ENCODE peak calls at places on chromosome 17, in seven cellular contexts. S is GM12891, L is SK-N-SH, Z is HepG2, O is GM12892, Y is GM12878, H is K562. C is an unnamed sample.
A peak's percentile ranks its signal among the peaks of the same experiment; 100 is the strongest.

GRCh38 chr17:68908045-68908444 is 47.1 kb downstream of the ABCA8 start:
- DNase-seq in S (no peak), L (no peak), Z (peak; percentile 79), O (no peak), Y (peak; percentile 41), H (no peak), C (no peak)

GRCh38 chr17:12545877-12546513 is 119.7 kb upstream of the MYOCD start:
- DNase-seq in S (peak; percentile 25), L (peak; percentile 45), Z (peak; percentile 41), O (peak; percentile 13), Y (no peak), H (peak; percentile 15), C (peak; percentile 61)

GRCh38 chr17:50979524-50979927 is 113.4 kb upstream of the TOB1 start:
- DNase-seq in S (no peak), L (no peak), Z (peak; percentile 74), O (no peak), Y (no peak), H (peak; percentile 17), C (no peak)

GRCh38 chr17:17570207-17570797 is 21.2 kb downstream of the PEMT start:
- DNase-seq in S (no peak), L (peak; percentile 84), Z (peak; percentile 55), O (no peak), Y (no peak), H (no peak), C (no peak)

GRCh38 chr17:63930951-63931575 is 1.1 kb downstream of the CD79B start:
- DNase-seq in S (peak; percentile 66), L (peak; percentile 50), Z (no peak), O (peak; percentile 86), Y (no peak), H (peak; percentile 82), C (peak; percentile 75)

GRCh38 chr17:40015005-40015997 is at the start of gene CSF3:
- DNase-seq in S (no peak), L (peak; percentile 19), Z (peak; percentile 51), O (no peak), Y (no peak), H (no peak), C (no peak)

GRCh38 chr17:1298616-1299015 is 19.2 kb downstream of the TRARG1 start:
- DNase-seq in S (no peak), L (no peak), Z (no peak), O (no peak), Y (no peak), H (peak; percentile 42), C (peak; percentile 33)

GRCh38 chr17:9212376-9213310 is 191.3 kb downstream of the NTN1 start:
- DNase-seq in S (no peak), L (no peak), Z (no peak), O (no peak), Y (no peak), H (no peak), C (no peak)

GRCh38 chr17:46009681-46010596 is 10.9 kb downstream of the STH start:
- DNase-seq in S (no peak), L (no peak), Z (no peak), O (no peak), Y (no peak), H (no peak), C (no peak)

GRCh38 chr17:19456016-19456927 is 45.2 kb downstream of the RNF112 start:
- DNase-seq in S (no peak), L (no peak), Z (no peak), O (no peak), Y (no peak), H (no peak), C (no peak)

GRCh38 chr17:11996722-11997146 is 541 bp downstream of the ZNF18 start:
- DNase-seq in S (peak; percentile 29), L (no peak), Z (peak; percentile 39), O (no peak), Y (peak; percentile 24), H (no peak), C (peak; percentile 19)

GRCh38 chr17:58383892-58384462 is 32.0 kb upstream of the SUPT4H1 start:
- DNase-seq in S (no peak), L (no peak), Z (peak; percentile 94), O (no peak), Y (no peak), H (no peak), C (peak; percentile 32)

GRCh38 chr17:4234406-4234805 is 29.4 kb downstream of the ANKFY1 start:
- DNase-seq in S (no peak), L (no peak), Z (no peak), O (no peak), Y (no peak), H (no peak), C (no peak)

GRCh38 chr17:27502526-27503324 is 46.5 kb downstream of the KSR1 start:
- DNase-seq in S (no peak), L (no peak), Z (no peak), O (no peak), Y (no peak), H (no peak), C (no peak)

GRCh38 chr17:1154704-1155103 is 25.1 kb downstream of the ABR start:
- DNase-seq in S (no peak), L (peak; percentile 54), Z (no peak), O (no peak), Y (no peak), H (no peak), C (no peak)

GRCh38 chr17:740240-741055 is 8.1 kb downstream of the TLCD3A start:
- DNase-seq in S (peak; percentile 52), L (no peak), Z (no peak), O (peak; percentile 49), Y (peak; percentile 66), H (no peak), C (no peak)

DNA sequence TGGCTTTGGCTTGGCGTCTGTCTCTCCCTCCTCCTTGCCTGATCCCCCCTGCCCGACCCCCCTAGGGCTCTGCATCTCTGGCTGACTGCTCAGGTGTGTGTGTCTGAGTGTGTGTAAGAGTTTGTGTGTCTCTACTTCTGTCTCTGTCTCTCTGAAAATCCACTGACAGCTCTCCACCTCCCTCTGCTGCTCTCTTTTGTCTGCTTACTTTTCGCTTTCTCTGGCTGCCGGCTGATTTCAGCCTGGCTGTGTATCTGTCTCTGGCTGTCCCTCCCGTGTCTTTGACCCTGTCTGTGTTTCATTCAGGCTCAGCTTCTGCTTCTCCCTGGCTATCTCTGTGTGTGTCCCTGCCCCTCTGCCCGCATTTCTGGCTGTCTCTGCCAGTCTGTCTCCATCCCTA is 3.8 kb upstream of the SPEM1 start:
- DNase-seq in S (no peak), L (no peak), Z (no peak), O (no peak), Y (no peak), H (no peak), C (no peak)
- TF ChIP-seq TAF1 in S (no peak), L (no peak), Z (no peak), O (no peak), Y (no peak), H (no peak), C (no peak)

DNA sequence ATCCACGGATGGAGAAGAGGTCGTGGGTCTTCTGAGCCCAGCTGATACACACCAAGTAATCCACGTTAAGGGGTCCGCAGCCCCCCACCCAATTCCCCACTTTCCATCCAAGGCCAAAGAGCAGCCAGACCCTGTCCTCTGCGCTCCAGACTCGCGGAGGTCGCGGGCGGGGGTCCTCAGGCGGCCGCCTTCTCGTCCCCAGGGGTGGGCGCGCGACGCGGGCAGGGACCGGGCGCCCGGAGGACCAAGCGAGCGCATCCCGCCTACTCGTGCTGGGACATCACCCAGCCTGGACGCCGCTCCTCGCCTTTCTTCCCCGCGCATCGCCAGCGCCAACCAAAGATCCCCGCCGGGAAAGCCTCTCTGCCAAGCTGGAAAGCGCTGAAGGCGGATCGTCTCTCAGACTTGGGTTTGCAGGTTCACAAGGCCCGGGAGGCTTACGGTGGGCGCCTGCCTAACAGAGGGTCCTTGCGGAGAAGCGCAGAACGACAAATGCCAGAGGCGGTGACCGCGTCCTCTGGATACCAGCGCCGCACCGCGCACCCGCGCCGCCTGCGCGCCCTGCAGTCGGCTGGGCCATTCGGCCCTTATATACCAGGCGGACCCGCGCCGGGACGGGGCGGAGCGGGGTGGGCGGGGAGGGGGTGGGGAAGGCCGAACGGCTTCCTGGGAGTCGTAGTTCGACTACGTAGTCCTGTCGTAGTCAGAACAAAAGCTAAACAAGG is 471.6 kb downstream of the SOX9 start:
- DNase-seq in S (peak; percentile 56), L (peak; percentile 99), Z (peak; percentile 78), O (peak; percentile 52), Y (no peak), H (peak; percentile 56), C (peak; percentile 90)
- TF ChIP-seq TAF1 in S (no peak), L (peak; percentile 85), Z (peak; percentile 98), O (no peak), Y (no peak), H (no peak), C (peak; percentile 87)

DNA sequence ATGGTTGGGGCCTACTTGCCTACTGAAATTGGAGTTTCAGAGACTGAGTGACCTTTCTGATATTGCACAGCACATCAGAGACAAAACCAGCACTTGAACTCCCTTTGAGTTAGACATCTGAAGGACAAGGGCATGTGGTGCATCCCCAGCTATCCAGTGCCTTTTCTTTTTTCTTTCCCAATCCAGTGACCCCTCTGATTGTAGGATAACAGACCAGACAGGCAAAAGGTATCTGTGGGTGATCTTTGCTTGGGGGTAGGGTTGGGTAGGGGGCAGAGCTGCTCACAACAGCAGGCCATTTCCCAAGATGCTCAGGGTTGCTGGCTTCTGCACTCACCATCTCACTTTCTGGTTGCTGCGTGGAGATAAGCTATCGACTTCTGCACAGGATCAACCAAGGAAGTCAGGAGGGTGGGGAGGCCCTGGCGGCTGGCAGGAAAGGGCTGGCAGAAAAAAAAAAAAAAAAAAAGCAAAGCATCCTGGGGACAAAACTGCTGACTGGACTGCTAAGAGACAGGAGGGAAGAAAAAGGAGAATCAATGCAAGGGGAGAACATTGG is 42.2 kb downstream of the HOXB1 start:
- DNase-seq in S (no peak), L (no peak), Z (no peak), O (no peak), Y (no peak), H (peak; percentile 84), C (no peak)
- TF ChIP-seq TAF1 in S (no peak), L (no peak), Z (no peak), O (no peak), Y (no peak), H (no peak), C (no peak)

GRCh38 chr17:54738496-54738895 is 162.2 kb upstream of the TOM1L1 start:
- DNase-seq in S (no peak), L (no peak), Z (no peak), O (no peak), Y (no peak), H (no peak), C (no peak)

DNA sequence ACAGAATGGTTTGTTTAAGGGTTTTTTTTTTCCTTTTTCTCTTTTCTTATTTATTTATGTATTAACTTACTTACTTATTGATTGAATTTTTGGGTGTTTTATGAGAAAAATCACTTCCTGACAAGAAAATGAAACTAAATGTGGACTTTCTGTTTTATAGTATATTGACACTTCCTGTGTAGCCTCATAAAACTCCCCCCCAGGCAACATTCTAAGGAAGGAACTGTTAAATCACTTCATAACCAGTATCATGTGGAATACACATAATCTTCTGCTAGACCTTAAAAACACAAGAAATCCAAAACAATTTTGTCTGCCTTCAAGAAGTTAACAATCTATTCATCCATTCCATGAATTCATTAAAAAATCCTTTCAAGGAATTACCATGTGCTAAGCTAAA is 164.1 kb upstream of the TOM1L1 start:
- DNase-seq in S (no peak), L (no peak), Z (no peak), O (no peak), Y (no peak), H (no peak), C (no peak)
- TF ChIP-seq TAF1 in S (no peak), L (no peak), Z (no peak), O (no peak), Y (no peak), H (no peak), C (no peak)

DNA sequence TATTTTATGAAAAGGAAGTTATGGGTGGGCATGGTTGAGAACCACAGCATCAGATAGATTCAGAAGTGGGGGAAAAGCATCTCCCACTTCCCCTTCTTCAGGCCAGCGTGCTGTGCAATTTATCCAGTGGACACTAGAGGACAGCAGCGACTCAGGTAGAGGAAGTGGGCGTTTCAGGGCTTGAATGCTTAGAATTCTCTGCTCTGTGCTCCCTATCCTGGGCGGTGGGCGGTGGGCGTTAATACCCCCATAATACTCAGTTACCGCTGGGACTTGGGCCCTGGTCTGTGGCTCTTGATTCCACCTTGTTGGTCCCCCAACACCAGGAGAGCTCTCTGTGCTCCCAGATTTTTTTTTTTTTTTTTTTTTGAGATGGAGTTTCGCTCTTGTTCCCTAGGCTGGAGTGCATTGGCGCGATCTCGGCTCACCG is 3.7 kb upstream of the LYZL6 start:
- DNase-seq in S (no peak), L (peak; percentile 54), Z (peak; percentile 52), O (no peak), Y (no peak), H (peak; percentile 52), C (peak; percentile 72)
- TF ChIP-seq TAF1 in S (no peak), L (no peak), Z (no peak), O (no peak), Y (no peak), H (no peak), C (no peak)